ENCODE peak calls at places on chromosomes 13 and 19, in eight cellular contexts. K is activated T-cell treated with anti-CD3 and anti-CD28 coated beads for 48 hours; N is left cardiac atrium; W is activated CD8-positive, alpha-beta T cell treated with anti-CD3 and anti-CD28 coated beads for 36 hours; D is stimulated activated CD4-positive, alpha-beta T cell treated with anti-CD3 and anti-CD28 coated beads, Interleukin-1b, Interleukin-23, amount 100 ng/mL, for 1 hour; F is stimulated activated CD8-positive, alpha-beta memory T cell treated with anti-CD3 and anti-CD28 coated beads, Interleukin-4, amount 100 ng/mL, for 1 hour; O is activated CD4-positive, alpha-beta T cell treated with anti-CD3 and anti-CD28 coated beads for 36 hours; G is kidney. T is an unnamed sample.

GRCh38 chr19:55116232-55117062 is 990 bp downstream of the PPP1R12C start:
- DNase-seq in K (peak; percentile 43), N (peak; percentile 81), W (peak; percentile 72), D (no peak), F (peak; percentile 21), O (peak; percentile 77), G (peak; percentile 90), T (peak; percentile 88)

GRCh38 chr13:42600943-42601342 is 27.0 kb downstream of the TNFSF11 start:
- DNase-seq in K (no peak), N (no peak), W (peak; percentile 10), D (no peak), F (no peak), O (no peak), G (no peak), T (no peak)

GRCh38 chr19:811007-811434 is 10.7 kb downstream of the PLPPR3 start:
- DNase-seq in K (no peak), N (no peak), W (no peak), D (no peak), F (no peak), O (no peak), G (peak; percentile 76), T (no peak)

GRCh38 chr13:49495783-49496762 is at the start of gene PHF11:
- DNase-seq in K (peak; percentile 85), N (peak; percentile 85), W (peak; percentile 94), D (peak; percentile 60), F (peak; percentile 79), O (peak; percentile 95), G (peak; percentile 95), T (peak; percentile 74)

GRCh38 chr19:2795827-2796658 is 10.7 kb downstream of the THOP1 start:
- DNase-seq in K (no peak), N (no peak), W (no peak), D (no peak), F (no peak), O (no peak), G (no peak), T (no peak)

GRCh38 chr13:21894091-21894490 is 223.2 kb downstream of the FGF9 start:
- DNase-seq in K (no peak), N (no peak), W (no peak), D (no peak), F (no peak), O (no peak), G (no peak), T (no peak)

GRCh38 chr13:91247768-91248167 is 99.7 kb upstream of the MIR17HG start:
- DNase-seq in K (no peak), N (no peak), W (no peak), D (no peak), F (no peak), O (no peak), G (no peak), T (no peak)

GRCh38 chr13:23871616-23872220 is 17.5 kb downstream of the MIPEP start:
- DNase-seq in K (no peak), N (no peak), W (no peak), D (no peak), F (no peak), O (no peak), G (no peak), T (no peak)

GRCh38 chr13:97496511-97496910 is 62.5 kb downstream of the RAP2A start:
- DNase-seq in K (no peak), N (no peak), W (no peak), D (no peak), F (no peak), O (no peak), G (no peak), T (no peak)

GRCh38 chr19:50646074-50646807 is 3.0 kb upstream of the C19orf81 start:
- DNase-seq in K (no peak), N (peak; percentile 37), W (no peak), D (no peak), F (no peak), O (no peak), G (no peak), T (no peak)

GRCh38 chr19:789473-790052 is 7.7 kb upstream of the PTBP1 start:
- DNase-seq in K (no peak), N (peak; percentile 73), W (no peak), D (no peak), F (no peak), O (no peak), G (peak; percentile 80), T (no peak)

GRCh38 chr19:11963566-11964355 is 1.1 kb upstream of the ZNF763 start:
- DNase-seq in K (peak; percentile 63), N (peak; percentile 85), W (peak; percentile 82), D (peak; percentile 53), F (peak; percentile 54), O (peak; percentile 86), G (peak; percentile 89), T (peak; percentile 86)

GRCh38 chr13:46509981-46510380 is 43.0 kb upstream of the LRCH1 start:
- DNase-seq in K (no peak), N (no peak), W (no peak), D (no peak), F (no peak), O (no peak), G (no peak), T (no peak)

GRCh38 chr19:13797870-13798269 is 2.6 kb downstream of the ZSWIM4 start:
- DNase-seq in K (no peak), N (peak; percentile 73), W (no peak), D (no peak), F (no peak), O (no peak), G (no peak), T (no peak)

GRCh38 chr19:1856698-1857603 is 6.4 kb downstream of the KLF16 start:
- DNase-seq in K (peak; percentile 51), N (peak; percentile 90), W (peak; percentile 72), D (no peak), F (no peak), O (peak; percentile 76), G (peak; percentile 95), T (peak; percentile 75)

GRCh38 chr19:56832352-56832928 is 8.1 kb downstream of the PEG3 start:
- DNase-seq in K (no peak), N (no peak), W (no peak), D (no peak), F (no peak), O (no peak), G (no peak), T (no peak)

GRCh38 chr13:59776924-59777690 is 386.6 kb downstream of the DIAPH3 start:
- DNase-seq in K (no peak), N (no peak), W (no peak), D (no peak), F (no peak), O (no peak), G (no peak), T (no peak)

GRCh38 chr13:21595546-21595822 is 8.5 kb downstream of the MICU2 start:
- DNase-seq in K (no peak), N (no peak), W (no peak), D (no peak), F (no peak), O (no peak), G (no peak), T (no peak)

GRCh38 chr13:99191336-99191899 is 9.2 kb upstream of the UBAC2 start:
- DNase-seq in K (no peak), N (no peak), W (no peak), D (no peak), F (no peak), O (no peak), G (no peak), T (no peak)

GRCh38 chr13:73422973-73423372 is 364.2 kb downstream of the KLF5 start:
- DNase-seq in K (no peak), N (no peak), W (no peak), D (no peak), F (no peak), O (no peak), G (no peak), T (no peak)

GRCh38 chr19:56372281-56372680 is 21.1 kb downstream of the ZNF582 start:
- DNase-seq in K (no peak), N (no peak), W (no peak), D (no peak), F (no peak), O (no peak), G (no peak), T (no peak)